ENCODE peak calls at places on chromosomes 11 and 22, in four cellular contexts. One of them, this sample, is unnamed.

GRCh38 chr22:22884888-22885840 is 2.5 kb upstream of the IGLL5 start:
- DNase-seq in left cardiac atrium: no peak
- DNase-seq in NCI-H1930: no peak
- DNase-seq in stimulated activated CD4-positive, alpha-beta T cell treated with anti-CD3 and anti-CD28 coated beads, TNF-alpha, amount 100 ng/mL, for 1 hour: no peak
- DNase-seq in this sample: no peak

GRCh38 chr11:127074151-127074761 is 73.7 kb upstream of the KIRREL3 start:
- DNase-seq in NCI-H1930: peak
- DNase-seq in left cardiac atrium: peak
- DNase-seq in stimulated activated CD4-positive, alpha-beta T cell treated with anti-CD3 and anti-CD28 coated beads, TNF-alpha, amount 100 ng/mL, for 1 hour: no peak
- DNase-seq in this sample: no peak

GRCh38 chr22:40684728-40685127 is 5.4 kb downstream of the MCHR1 start:
- DNase-seq in left cardiac atrium: no peak
- DNase-seq in stimulated activated CD4-positive, alpha-beta T cell treated with anti-CD3 and anti-CD28 coated beads, TNF-alpha, amount 100 ng/mL, for 1 hour: no peak
- DNase-seq in NCI-H1930: no peak
- DNase-seq in this sample: no peak

GRCh38 chr11:131099746-131100145 is 183.5 kb upstream of the SNX19 start:
- DNase-seq in stimulated activated CD4-positive, alpha-beta T cell treated with anti-CD3 and anti-CD28 coated beads, TNF-alpha, amount 100 ng/mL, for 1 hour: no peak
- DNase-seq in left cardiac atrium: no peak
- DNase-seq in NCI-H1930: no peak
- DNase-seq in this sample: no peak

GRCh38 chr11:95254139-95254704 is 23.2 kb upstream of the SESN3 start:
- DNase-seq in NCI-H1930: no peak
- DNase-seq in left cardiac atrium: peak
- DNase-seq in stimulated activated CD4-positive, alpha-beta T cell treated with anti-CD3 and anti-CD28 coated beads, TNF-alpha, amount 100 ng/mL, for 1 hour: peak
- DNase-seq in this sample: peak

GRCh38 chr22:28943501-28943879 is 60.1 kb downstream of the ZNRF3 start:
- DNase-seq in NCI-H1930: no peak
- DNase-seq in stimulated activated CD4-positive, alpha-beta T cell treated with anti-CD3 and anti-CD28 coated beads, TNF-alpha, amount 100 ng/mL, for 1 hour: no peak
- DNase-seq in left cardiac atrium: no peak
- DNase-seq in this sample: peak

GRCh38 chr11:30823119-30823518 is 237.0 kb upstream of the MPPED2 start:
- DNase-seq in stimulated activated CD4-positive, alpha-beta T cell treated with anti-CD3 and anti-CD28 coated beads, TNF-alpha, amount 100 ng/mL, for 1 hour: no peak
- DNase-seq in NCI-H1930: no peak
- DNase-seq in left cardiac atrium: no peak
- DNase-seq in this sample: no peak

GRCh38 chr22:31305194-31305593 is 12.9 kb upstream of the PIK3IP1 start:
- DNase-seq in left cardiac atrium: no peak
- DNase-seq in NCI-H1930: no peak
- DNase-seq in stimulated activated CD4-positive, alpha-beta T cell treated with anti-CD3 and anti-CD28 coated beads, TNF-alpha, amount 100 ng/mL, for 1 hour: no peak
- DNase-seq in this sample: no peak

GRCh38 chr22:31230871-31231621 is 18.9 kb downstream of the LIMK2 start:
- DNase-seq in left cardiac atrium: no peak
- DNase-seq in stimulated activated CD4-positive, alpha-beta T cell treated with anti-CD3 and anti-CD28 coated beads, TNF-alpha, amount 100 ng/mL, for 1 hour: no peak
- DNase-seq in NCI-H1930: no peak
- DNase-seq in this sample: no peak

GRCh38 chr11:23789938-23790371 is 706.9 kb upstream of the LUZP2 start:
- DNase-seq in left cardiac atrium: no peak
- DNase-seq in NCI-H1930: no peak
- DNase-seq in stimulated activated CD4-positive, alpha-beta T cell treated with anti-CD3 and anti-CD28 coated beads, TNF-alpha, amount 100 ng/mL, for 1 hour: no peak
- DNase-seq in this sample: no peak

GRCh38 chr11:30960387-30960992 is 374.3 kb upstream of the MPPED2 start:
- DNase-seq in stimulated activated CD4-positive, alpha-beta T cell treated with anti-CD3 and anti-CD28 coated beads, TNF-alpha, amount 100 ng/mL, for 1 hour: no peak
- DNase-seq in left cardiac atrium: no peak
- DNase-seq in NCI-H1930: peak
- DNase-seq in this sample: no peak

GRCh38 chr22:46078241-46079092 is 71.9 kb upstream of the PPARA start:
- DNase-seq in stimulated activated CD4-positive, alpha-beta T cell treated with anti-CD3 and anti-CD28 coated beads, TNF-alpha, amount 100 ng/mL, for 1 hour: no peak
- DNase-seq in NCI-H1930: no peak
- DNase-seq in left cardiac atrium: peak
- DNase-seq in this sample: peak

GRCh38 chr11:32231909-32232493 is 141.1 kb downstream of the RCN1 start:
- DNase-seq in stimulated activated CD4-positive, alpha-beta T cell treated with anti-CD3 and anti-CD28 coated beads, TNF-alpha, amount 100 ng/mL, for 1 hour: no peak
- DNase-seq in left cardiac atrium: no peak
- DNase-seq in NCI-H1930: peak
- DNase-seq in this sample: no peak

GRCh38 chr11:111000400-111001090 is 245.0 kb upstream of the POU2AF2 start:
- DNase-seq in stimulated activated CD4-positive, alpha-beta T cell treated with anti-CD3 and anti-CD28 coated beads, TNF-alpha, amount 100 ng/mL, for 1 hour: no peak
- DNase-seq in NCI-H1930: no peak
- DNase-seq in left cardiac atrium: no peak
- DNase-seq in this sample: no peak

GRCh38 chr11:1853376-1854131 is 670 bp downstream of the LSP1 start:
- DNase-seq in stimulated activated CD4-positive, alpha-beta T cell treated with anti-CD3 and anti-CD28 coated beads, TNF-alpha, amount 100 ng/mL, for 1 hour: no peak
- DNase-seq in left cardiac atrium: no peak
- DNase-seq in NCI-H1930: no peak
- DNase-seq in this sample: no peak

GRCh38 chr11:65170058-65170534 is at the start of gene SPDYC:
- DNase-seq in left cardiac atrium: no peak
- DNase-seq in NCI-H1930: no peak
- DNase-seq in stimulated activated CD4-positive, alpha-beta T cell treated with anti-CD3 and anti-CD28 coated beads, TNF-alpha, amount 100 ng/mL, for 1 hour: no peak
- DNase-seq in this sample: no peak

GRCh38 chr11:128481135-128481534 is 106.2 kb downstream of the ETS1 start:
- DNase-seq in left cardiac atrium: no peak
- DNase-seq in stimulated activated CD4-positive, alpha-beta T cell treated with anti-CD3 and anti-CD28 coated beads, TNF-alpha, amount 100 ng/mL, for 1 hour: no peak
- DNase-seq in NCI-H1930: no peak
- DNase-seq in this sample: no peak

GRCh38 chr11:130223291-130223971 is 63.8 kb downstream of the ST14 start:
- DNase-seq in stimulated activated CD4-positive, alpha-beta T cell treated with anti-CD3 and anti-CD28 coated beads, TNF-alpha, amount 100 ng/mL, for 1 hour: no peak
- DNase-seq in NCI-H1930: no peak
- DNase-seq in left cardiac atrium: no peak
- DNase-seq in this sample: peak

GRCh38 chr11:706957-707816 is 1.2 kb downstream of the EPS8L2 start:
- DNase-seq in left cardiac atrium: no peak
- DNase-seq in NCI-H1930: no peak
- DNase-seq in stimulated activated CD4-positive, alpha-beta T cell treated with anti-CD3 and anti-CD28 coated beads, TNF-alpha, amount 100 ng/mL, for 1 hour: no peak
- DNase-seq in this sample: peak

GRCh38 chr11:58921778-58922390 is 17.4 kb upstream of the GLYATL1 start:
- DNase-seq in left cardiac atrium: no peak
- DNase-seq in NCI-H1930: no peak
- DNase-seq in stimulated activated CD4-positive, alpha-beta T cell treated with anti-CD3 and anti-CD28 coated beads, TNF-alpha, amount 100 ng/mL, for 1 hour: no peak
- DNase-seq in this sample: no peak